ENCODE peak calls at places on chromosome X, in nine cellular contexts. T is B cell, D is kidney epithelial cell, Q is lung, G is mammary epithelial cell, J is left lung, B is GM20000, U is GM23338, R is breast epithelium. S is an unnamed sample.

GRCh38 chrX:151698485-151698884 is 3.2 kb downstream of the PRRG3 start:
- DNase-seq in T (no peak), D (no peak), Q (no peak), G (no peak), J (no peak), B (no peak), U (no peak), R (no peak), S (no peak)

GRCh38 chrX:132423323-132423722 is 65.5 kb downstream of the MBNL3 start:
- DNase-seq in T (no peak), D (no peak), Q (no peak), G (no peak), J (no peak), B (no peak), U (no peak), R (no peak), S (no peak)

GRCh38 chrX:28126886-28127285 is 145.6 kb upstream of the DCAF8L1 start:
- DNase-seq in T (no peak), D (no peak), Q (no peak), G (no peak), J (no peak), B (no peak), U (peak), R (no peak), S (no peak)

GRCh38 chrX:70022608-70023007 is 27.1 kb downstream of the AWAT2 start:
- DNase-seq in T (no peak), D (no peak), Q (no peak), G (no peak), J (no peak), B (no peak), U (no peak), R (no peak), S (no peak)

GRCh38 chrX:40513012-40513411 is 67.8 kb upstream of the ATP6AP2 start:
- DNase-seq in T (no peak), D (no peak), Q (no peak), G (no peak), J (no peak), B (no peak), U (no peak), R (no peak), S (no peak)

GRCh38 chrX:72492499-72492898 is 80.1 kb downstream of the HDAC8 start:
- DNase-seq in T (no peak), D (no peak), Q (no peak), G (no peak), J (no peak), B (peak), U (no peak), R (no peak), S (no peak)

GRCh38 chrX:78957768-78958130 is 12.6 kb downstream of the P2RY10 start:
- DNase-seq in T (no peak), D (no peak), Q (no peak), G (no peak), J (no peak), B (peak), U (no peak), R (no peak), S (no peak)

GRCh38 chrX:133549319-133549933 is 134.1 kb upstream of the GPC4 start:
- DNase-seq in T (no peak), D (no peak), Q (no peak), G (no peak), J (no peak), B (no peak), U (no peak), R (no peak), S (no peak)

GRCh38 chrX:94107981-94108380 is 434.0 kb downstream of the FAM133A start:
- DNase-seq in T (no peak), D (no peak), Q (no peak), G (no peak), J (no peak), B (no peak), U (peak), R (no peak), S (no peak)

GRCh38 chrX:86348669-86349068 is 200.4 kb downstream of the DACH2 start:
- DNase-seq in T (no peak), D (no peak), Q (no peak), G (no peak), J (no peak), B (no peak), U (peak), R (no peak), S (no peak)

GRCh38 chrX:119374736-119375135 is 24.4 kb upstream of the SLC25A43 start:
- DNase-seq in T (no peak), D (no peak), Q (no peak), G (peak), J (no peak), B (no peak), U (no peak), R (no peak), S (no peak)

GRCh38 chrX:40653535-40653934 is 6.2 kb upstream of the CXorf38 start:
- DNase-seq in T (no peak), D (no peak), Q (no peak), G (no peak), J (no peak), B (no peak), U (no peak), R (no peak), S (no peak)

GRCh38 chrX:42437211-42437610 is 340.8 kb downstream of the PPP1R2C start:
- DNase-seq in T (no peak), D (no peak), Q (no peak), G (no peak), J (no peak), B (no peak), U (no peak), R (no peak), S (no peak)

GRCh38 chrX:148269513-148269912 is 230.9 kb upstream of the AFF2 start:
- DNase-seq in T (no peak), D (no peak), Q (no peak), G (no peak), J (no peak), B (no peak), U (no peak), R (no peak), S (no peak)

GRCh38 chrX:11215191-11215921 is 77.9 kb upstream of the AMELX start:
- DNase-seq in T (no peak), D (no peak), Q (no peak), G (no peak), J (peak), B (no peak), U (peak), R (no peak), S (no peak)

GRCh38 chrX:25015486-25016360 is at the start of gene ARX:
- DNase-seq in T (no peak), D (no peak), Q (no peak), G (peak), J (no peak), B (peak), U (peak), R (no peak), S (no peak)

GRCh38 chrX:105876658-105877057 is 54.3 kb downstream of the NRK start:
- DNase-seq in T (no peak), D (no peak), Q (no peak), G (peak), J (no peak), B (no peak), U (peak), R (no peak), S (no peak)

GRCh38 chrX:23752740-23753435 is 9.8 kb upstream of the ACOT9 start:
- DNase-seq in T (no peak), D (no peak), Q (no peak), G (no peak), J (no peak), B (no peak), U (no peak), R (no peak), S (no peak)

GRCh38 chrX:24202465-24203031 is 53.0 kb downstream of the ZFX start:
- DNase-seq in T (no peak), D (no peak), Q (no peak), G (no peak), J (no peak), B (no peak), U (no peak), R (no peak), S (no peak)

GRCh38 chrX:24314019-24314635 is at the start of gene SUPT20HL2:
- DNase-seq in T (no peak), D (no peak), Q (no peak), G (no peak), J (no peak), B (no peak), U (no peak), R (no peak), S (no peak)

GRCh38 chrX:153870288-153870690 is 15.7 kb downstream of the L1CAM start:
- DNase-seq in T (no peak), D (no peak), Q (no peak), G (no peak), J (no peak), B (no peak), U (no peak), R (no peak), S (no peak)

GRCh38 chrX:108139303-108139702 is 47.7 kb downstream of the ATG4A start:
- DNase-seq in T (no peak), D (no peak), Q (no peak), G (no peak), J (no peak), B (no peak), U (peak), R (no peak), S (no peak)

GRCh38 chrX:153061732-153062131 is 5.5 kb downstream of the PNMA3 start:
- DNase-seq in T (no peak), D (no peak), Q (no peak), G (peak), J (no peak), B (no peak), U (no peak), R (no peak), S (no peak)

GRCh38 chrX:68299923-68300322 is 133.4 kb downstream of the OPHN1 start:
- DNase-seq in T (no peak), D (no peak), Q (no peak), G (no peak), J (no peak), B (no peak), U (no peak), R (no peak), S (no peak)

GRCh38 chrX:38717871-38718270 is 83.4 kb upstream of the MID1IP1 start:
- DNase-seq in T (no peak), D (no peak), Q (no peak), G (peak), J (no peak), B (peak), U (peak), R (no peak), S (no peak)

GRCh38 chrX:76183289-76184057 is 10.6 kb downstream of the PBDC1 start:
- DNase-seq in T (no peak), D (peak), Q (no peak), G (peak), J (no peak), B (no peak), U (no peak), R (no peak), S (no peak)

GRCh38 chrX:150643271-150643670 is 49.9 kb upstream of the MTMR1 start:
- DNase-seq in T (no peak), D (no peak), Q (no peak), G (no peak), J (no peak), B (no peak), U (no peak), R (no peak), S (no peak)
- TF ChIP-seq CTCF in T (no peak), D (no peak), Q (no peak), G (peak), J (no peak), B (no peak), U (no peak), R (no peak), S (peak)

GRCh38 chrX:111447298-111447697 is 35.3 kb upstream of the DCX start:
- DNase-seq in T (no peak), D (no peak), Q (no peak), G (no peak), J (no peak), B (peak), U (peak), R (no peak), S (no peak)
- TF ChIP-seq CTCF in T (peak), D (peak), Q (no peak), G (peak), J (peak), B (no peak), U (peak), R (no peak), S (peak)

GRCh38 chrX:13923289-13923688 is 106.4 kb upstream of the GPM6B start:
- DNase-seq in T (no peak), D (no peak), Q (no peak), G (no peak), J (no peak), B (no peak), U (no peak), R (no peak), S (no peak)
- TF ChIP-seq CTCF in T (no peak), D (no peak), Q (no peak), G (no peak), J (no peak), B (no peak), U (no peak), R (no peak), S (no peak)

GRCh38 chrX:142804085-142804484 is 221.6 kb upstream of the SPANXN4 start:
- DNase-seq in T (no peak), D (no peak), Q (no peak), G (no peak), J (no peak), B (no peak), U (peak), R (no peak), S (no peak)
- TF ChIP-seq CTCF in T (no peak), D (no peak), Q (no peak), G (no peak), J (no peak), B (no peak), U (peak), R (no peak), S (peak)

GRCh38 chrX:109880629-109881028 is 122.3 kb upstream of the TMEM164 start:
- DNase-seq in T (no peak), D (no peak), Q (no peak), G (no peak), J (no peak), B (peak), U (no peak), R (no peak), S (no peak)

GRCh38 chrX:109890300-109890699 is 112.6 kb upstream of the TMEM164 start:
- DNase-seq in T (no peak), D (no peak), Q (no peak), G (no peak), J (no peak), B (no peak), U (no peak), R (no peak), S (no peak)

GRCh38 chrX:109890910-109891502 is 111.9 kb upstream of the TMEM164 start:
- DNase-seq in T (no peak), D (peak), Q (peak), G (peak), J (peak), B (peak), U (peak), R (peak), S (peak)

GRCh38 chrX:109889289-109890006 is 113.5 kb upstream of the TMEM164 start:
- DNase-seq in T (peak), D (no peak), Q (no peak), G (no peak), J (no peak), B (no peak), U (peak), R (no peak), S (no peak)

DNA sequence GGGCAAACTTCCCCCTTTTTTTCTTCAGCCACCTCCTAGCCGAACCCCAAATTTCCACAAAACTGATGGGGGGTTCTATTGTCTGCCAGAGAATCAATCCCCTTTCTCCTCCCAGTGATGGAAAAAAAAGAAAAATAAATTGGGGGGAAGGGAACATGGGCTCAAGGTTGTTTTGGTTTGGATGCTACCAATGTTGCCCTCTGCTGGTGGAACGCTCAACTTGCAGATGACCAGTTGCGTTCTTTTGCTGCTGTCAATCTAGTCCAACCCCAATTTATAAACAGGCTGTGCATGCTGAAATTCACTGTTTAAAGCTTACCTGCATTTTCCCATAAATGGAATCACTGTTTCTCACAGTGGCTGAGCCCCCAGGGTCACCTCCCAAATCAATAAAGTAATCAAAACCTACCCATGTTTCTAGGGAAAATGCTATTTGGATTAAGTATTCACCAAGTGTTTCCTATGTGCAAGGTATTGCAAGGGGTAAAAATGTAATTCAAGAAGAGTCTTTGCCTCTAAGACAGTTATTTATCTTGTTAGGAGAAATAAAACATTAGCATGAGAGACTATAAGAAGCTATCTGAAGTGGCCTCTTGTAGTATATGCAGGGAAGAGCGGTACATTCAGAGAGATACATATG is 116.7 kb upstream of the TMEM164 start:
- DNase-seq in T (no peak), D (no peak), Q (no peak), G (peak), J (no peak), B (peak), U (peak), R (no peak), S (no peak)
- TF ChIP-seq CTCF in T (peak), D (peak), Q (peak), G (peak), J (peak), B (peak), U (peak), R (peak), S (peak)

GRCh38 chrX:1582686-1583437 is 8.5 kb upstream of the AKAP17A start:
- DNase-seq in T (peak), D (no peak), Q (peak), G (peak), J (peak), B (peak), U (peak), R (no peak), S (no peak)
- TF ChIP-seq CTCF in T (no peak), D (no peak), Q (no peak), G (no peak), J (no peak), B (no peak), U (no peak), R (no peak), S (no peak)

GRCh38 chrX:47224896-47225290 is 6.4 kb downstream of the CDK16 start:
- DNase-seq in T (no peak), D (no peak), Q (no peak), G (no peak), J (no peak), B (no peak), U (no peak), R (no peak), S (no peak)
- TF ChIP-seq CTCF in T (no peak), D (no peak), Q (no peak), G (no peak), J (no peak), B (no peak), U (no peak), R (no peak), S (no peak)

DNA sequence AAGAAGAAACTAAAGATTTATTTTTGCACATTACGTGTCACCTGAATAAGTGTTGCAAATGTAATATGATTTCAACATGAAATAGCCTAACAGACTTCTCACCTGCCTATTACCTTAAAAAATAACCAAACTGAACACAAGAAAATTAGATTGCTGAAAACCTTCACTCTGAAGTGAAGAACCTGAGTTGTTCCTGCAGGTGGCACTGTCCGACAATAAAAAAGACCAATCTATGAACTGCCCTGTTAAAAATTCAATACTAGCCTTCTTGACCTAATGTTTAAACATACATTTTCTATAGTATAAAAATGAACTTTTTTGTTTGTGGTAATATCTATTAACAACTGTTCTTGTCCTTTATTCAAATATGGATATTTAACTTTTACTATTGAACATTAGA is 69.2 kb upstream of the PNPLA4 start:
- DNase-seq in T (no peak), D (no peak), Q (no peak), G (peak), J (no peak), B (peak), U (peak), R (no peak), S (no peak)
- TF ChIP-seq CTCF in T (peak), D (peak), Q (peak), G (peak), J (peak), B (peak), U (peak), R (peak), S (peak)

GRCh38 chrX:3585719-3586118 is 127.7 kb downstream of the PRKX start:
- DNase-seq in T (no peak), D (no peak), Q (no peak), G (no peak), J (no peak), B (no peak), U (no peak), R (no peak), S (no peak)
- TF ChIP-seq CTCF in T (no peak), D (no peak), Q (no peak), G (no peak), J (no peak), B (no peak), U (no peak), R (no peak), S (no peak)

GRCh38 chrX:65985922-65986588 is 53.8 kb downstream of the VSIG4 start:
- DNase-seq in T (peak), D (no peak), Q (peak), G (peak), J (no peak), B (peak), U (peak), R (no peak), S (peak)
- TF ChIP-seq CTCF in T (peak), D (peak), Q (peak), G (peak), J (peak), B (no peak), U (peak), R (peak), S (peak)

S was measured in PC-9.